ENCODE peak calls at places on chromosomes 4 and X, in six cellular contexts. One of them, this sample, is unnamed.
A peak's percentile ranks its signal among the peaks of the same experiment; 100 is the strongest.

GRCh38 chr4:77023920-77024319 is 51.9 kb downstream of the CCNI start:
- DNase-seq in dorsolateral prefrontal cortex: no peak
- DNase-seq in effector memory CD4-positive, alpha-beta T cell: no peak
- DNase-seq in GM13976: no peak
- DNase-seq in lung microvascular endothelial cell: no peak
- DNase-seq in T follicular helper cell: no peak
- DNase-seq in this sample: no peak

GRCh38 chr4:1419708-1420107 is 13.5 kb upstream of the NKX1-1 start:
- DNase-seq in dorsolateral prefrontal cortex: peak; percentile 3
- DNase-seq in effector memory CD4-positive, alpha-beta T cell: no peak
- DNase-seq in GM13976: no peak
- DNase-seq in lung microvascular endothelial cell: no peak
- DNase-seq in T follicular helper cell: no peak
- DNase-seq in this sample: no peak

GRCh38 chr4:14111730-14112171 is 484.2 kb upstream of the BOD1L1 start:
- DNase-seq in dorsolateral prefrontal cortex: no peak
- DNase-seq in effector memory CD4-positive, alpha-beta T cell: no peak
- DNase-seq in GM13976: no peak
- DNase-seq in lung microvascular endothelial cell: peak; percentile 59
- DNase-seq in T follicular helper cell: no peak
- DNase-seq in this sample: no peak

GRCh38 chrX:17706676-17707075 is 30.6 kb upstream of the SCML1 start:
- DNase-seq in dorsolateral prefrontal cortex: no peak
- DNase-seq in effector memory CD4-positive, alpha-beta T cell: no peak
- DNase-seq in GM13976: no peak
- DNase-seq in lung microvascular endothelial cell: no peak
- DNase-seq in T follicular helper cell: no peak
- DNase-seq in this sample: no peak

GRCh38 chr4:148092316-148093014 is 349.7 kb downstream of the NR3C2 start:
- DNase-seq in dorsolateral prefrontal cortex: no peak
- DNase-seq in effector memory CD4-positive, alpha-beta T cell: no peak
- DNase-seq in GM13976: no peak
- DNase-seq in lung microvascular endothelial cell: no peak
- DNase-seq in T follicular helper cell: no peak
- DNase-seq in this sample: no peak

GRCh38 chrX:40278340-40279090 is 180.8 kb upstream of the BCOR start:
- DNase-seq in dorsolateral prefrontal cortex: no peak
- DNase-seq in effector memory CD4-positive, alpha-beta T cell: peak; percentile 72
- DNase-seq in GM13976: no peak
- DNase-seq in lung microvascular endothelial cell: no peak
- DNase-seq in T follicular helper cell: peak; percentile 14
- DNase-seq in this sample: no peak

GRCh38 chr4:2352171-2352570 is 66.3 kb downstream of the ZFYVE28 start:
- DNase-seq in dorsolateral prefrontal cortex: peak; percentile 14
- DNase-seq in effector memory CD4-positive, alpha-beta T cell: no peak
- DNase-seq in GM13976: peak; percentile 26
- DNase-seq in lung microvascular endothelial cell: no peak
- DNase-seq in T follicular helper cell: no peak
- DNase-seq in this sample: no peak

GRCh38 chrX:71103110-71103983 is 3.2 kb downstream of the CXorf65 start:
- DNase-seq in dorsolateral prefrontal cortex: no peak
- DNase-seq in effector memory CD4-positive, alpha-beta T cell: peak; percentile 39
- DNase-seq in GM13976: peak; percentile 65
- DNase-seq in lung microvascular endothelial cell: no peak
- DNase-seq in T follicular helper cell: peak; percentile 44
- DNase-seq in this sample: peak; percentile 29

GRCh38 chrX:153074935-153075334 is 2.7 kb downstream of the PNMA6A start:
- DNase-seq in dorsolateral prefrontal cortex: no peak
- DNase-seq in effector memory CD4-positive, alpha-beta T cell: no peak
- DNase-seq in GM13976: no peak
- DNase-seq in lung microvascular endothelial cell: no peak
- DNase-seq in T follicular helper cell: no peak
- DNase-seq in this sample: no peak

GRCh38 chrX:141936080-141936479 is 32.4 kb downstream of the MAGEC1 start:
- DNase-seq in dorsolateral prefrontal cortex: no peak
- DNase-seq in effector memory CD4-positive, alpha-beta T cell: no peak
- DNase-seq in GM13976: no peak
- DNase-seq in lung microvascular endothelial cell: no peak
- DNase-seq in T follicular helper cell: no peak
- DNase-seq in this sample: no peak

GRCh38 chr4:102789317-102789717 is 28.5 kb upstream of the MANBA start:
- DNase-seq in dorsolateral prefrontal cortex: no peak
- DNase-seq in effector memory CD4-positive, alpha-beta T cell: no peak
- DNase-seq in GM13976: no peak
- DNase-seq in lung microvascular endothelial cell: peak; percentile 41
- DNase-seq in T follicular helper cell: no peak
- DNase-seq in this sample: no peak

GRCh38 chr4:170804930-170805329 is 715.2 kb upstream of the AADAT start:
- DNase-seq in dorsolateral prefrontal cortex: no peak
- DNase-seq in effector memory CD4-positive, alpha-beta T cell: no peak
- DNase-seq in GM13976: no peak
- DNase-seq in lung microvascular endothelial cell: no peak
- DNase-seq in T follicular helper cell: no peak
- DNase-seq in this sample: no peak

GRCh38 chrX:110167952-110168451 is 149.9 kb downstream of the AMMECR1 start:
- DNase-seq in dorsolateral prefrontal cortex: no peak
- DNase-seq in effector memory CD4-positive, alpha-beta T cell: peak; percentile 13
- DNase-seq in GM13976: peak; percentile 50
- DNase-seq in lung microvascular endothelial cell: no peak
- DNase-seq in T follicular helper cell: peak; percentile 30
- DNase-seq in this sample: peak; percentile 12

GRCh38 chrX:29229802-29230201 is 642.6 kb downstream of the IL1RAPL1 start:
- DNase-seq in dorsolateral prefrontal cortex: no peak
- DNase-seq in effector memory CD4-positive, alpha-beta T cell: no peak
- DNase-seq in GM13976: no peak
- DNase-seq in lung microvascular endothelial cell: peak; percentile 1
- DNase-seq in T follicular helper cell: no peak
- DNase-seq in this sample: no peak

GRCh38 chrX:3609800-3610199 is 103.6 kb downstream of the PRKX start:
- DNase-seq in dorsolateral prefrontal cortex: no peak
- DNase-seq in effector memory CD4-positive, alpha-beta T cell: no peak
- DNase-seq in GM13976: no peak
- DNase-seq in lung microvascular endothelial cell: no peak
- DNase-seq in T follicular helper cell: no peak
- DNase-seq in this sample: no peak

GRCh38 chr4:182628000-182628399 is 289.2 kb downstream of the DCTD start:
- DNase-seq in dorsolateral prefrontal cortex: no peak
- DNase-seq in effector memory CD4-positive, alpha-beta T cell: no peak
- DNase-seq in GM13976: no peak
- DNase-seq in lung microvascular endothelial cell: no peak
- DNase-seq in T follicular helper cell: no peak
- DNase-seq in this sample: no peak

GRCh38 chrX:105695451-105695850 is 126.9 kb upstream of the NRK start:
- DNase-seq in dorsolateral prefrontal cortex: no peak
- DNase-seq in effector memory CD4-positive, alpha-beta T cell: no peak
- DNase-seq in GM13976: no peak
- DNase-seq in lung microvascular endothelial cell: peak; percentile 41
- DNase-seq in T follicular helper cell: no peak
- DNase-seq in this sample: no peak

GRCh38 chrX:109184506-109185139 is 297.3 kb downstream of the GUCY2F start:
- DNase-seq in dorsolateral prefrontal cortex: no peak
- DNase-seq in effector memory CD4-positive, alpha-beta T cell: no peak
- DNase-seq in GM13976: no peak
- DNase-seq in lung microvascular endothelial cell: no peak
- DNase-seq in T follicular helper cell: no peak
- DNase-seq in this sample: no peak

GRCh38 chr4:8857682-8858187 is 13.9 kb downstream of the HMX1 start:
- DNase-seq in dorsolateral prefrontal cortex: no peak
- DNase-seq in effector memory CD4-positive, alpha-beta T cell: no peak
- DNase-seq in GM13976: no peak
- DNase-seq in lung microvascular endothelial cell: no peak
- DNase-seq in T follicular helper cell: no peak
- DNase-seq in this sample: no peak

GRCh38 chrX:17738002-17738713 is 865 bp downstream of the SCML1 start:
- DNase-seq in dorsolateral prefrontal cortex: no peak
- DNase-seq in effector memory CD4-positive, alpha-beta T cell: peak; percentile 4
- DNase-seq in GM13976: peak; percentile 15
- DNase-seq in lung microvascular endothelial cell: peak; percentile 9
- DNase-seq in T follicular helper cell: peak; percentile 46
- DNase-seq in this sample: peak; percentile 47

GRCh38 chr4:17895481-17895880 is 84.7 kb downstream of the NCAPG start:
- DNase-seq in dorsolateral prefrontal cortex: no peak
- DNase-seq in effector memory CD4-positive, alpha-beta T cell: no peak
- DNase-seq in GM13976: no peak
- DNase-seq in lung microvascular endothelial cell: no peak
- DNase-seq in T follicular helper cell: no peak
- DNase-seq in this sample: no peak

GRCh38 chr4:2247128-2248043 is 5.5 kb upstream of the HAUS3 start:
- DNase-seq in dorsolateral prefrontal cortex: peak; percentile 24
- DNase-seq in effector memory CD4-positive, alpha-beta T cell: no peak
- DNase-seq in GM13976: peak; percentile 15
- DNase-seq in lung microvascular endothelial cell: no peak
- DNase-seq in T follicular helper cell: no peak
- DNase-seq in this sample: no peak